ENCODE peak calls at places on chromosomes 1 and 21, in eight cellular contexts. One of them, this sample, is unnamed. For H3K9me3 and H3K27me3, the result is how much of the 10 kb centered on the place peaks cover.

GRCh38 chr1:11914035-11914434 is 12.2 kb downstream of the KIAA2013 start:
- DNase-seq in psoas muscle: no peak
- DNase-seq in PC-3: no peak
- DNase-seq in breast epithelium: no peak
- DNase-seq in pancreas: no peak
- DNase-seq in ovary: no peak
- DNase-seq in naive thymus-derived CD4-positive, alpha-beta T cell: no peak
- DNase-seq in PC-9: no peak
- DNase-seq in this sample: no peak

GRCh38 chr1:174322202-174322862 is 125.4 kb upstream of the GPR52 start:
- DNase-seq in psoas muscle: no peak
- DNase-seq in PC-3: no peak
- DNase-seq in breast epithelium: no peak
- DNase-seq in pancreas: no peak
- DNase-seq in ovary: no peak
- DNase-seq in naive thymus-derived CD4-positive, alpha-beta T cell: no peak
- DNase-seq in PC-9: no peak
- DNase-seq in this sample: no peak

GRCh38 chr1:206851611-206852010 is 13.8 kb upstream of the IL20 start:
- DNase-seq in psoas muscle: no peak
- DNase-seq in PC-3: no peak
- DNase-seq in breast epithelium: no peak
- DNase-seq in pancreas: no peak
- DNase-seq in ovary: no peak
- DNase-seq in naive thymus-derived CD4-positive, alpha-beta T cell: no peak
- DNase-seq in PC-9: no peak
- DNase-seq in this sample: no peak

GRCh38 chr21:28587748-28588147 is 404.9 kb downstream of the LTN1 start:
- DNase-seq in psoas muscle: no peak
- DNase-seq in PC-3: peak
- DNase-seq in breast epithelium: no peak
- DNase-seq in pancreas: no peak
- DNase-seq in ovary: no peak
- DNase-seq in naive thymus-derived CD4-positive, alpha-beta T cell: no peak
- DNase-seq in PC-9: no peak
- DNase-seq in this sample: no peak

GRCh38 chr1:212167098-212167497 is 118.1 kb upstream of the PPP2R5A start:
- DNase-seq in psoas muscle: peak
- DNase-seq in PC-3: no peak
- DNase-seq in breast epithelium: no peak
- DNase-seq in pancreas: no peak
- DNase-seq in ovary: no peak
- DNase-seq in naive thymus-derived CD4-positive, alpha-beta T cell: no peak
- DNase-seq in PC-9: no peak
- DNase-seq in this sample: no peak

GRCh38 chr1:216034506-216034905 is 388.7 kb downstream of the USH2A start:
- DNase-seq in psoas muscle: no peak
- DNase-seq in PC-3: peak
- DNase-seq in breast epithelium: no peak
- DNase-seq in pancreas: no peak
- DNase-seq in ovary: no peak
- DNase-seq in naive thymus-derived CD4-positive, alpha-beta T cell: no peak
- DNase-seq in PC-9: no peak
- DNase-seq in this sample: no peak

GRCh38 chr1:114756949-114757454 is 782 bp downstream of the CSDE1 start:
- DNase-seq in psoas muscle: peak
- DNase-seq in PC-3: peak
- DNase-seq in breast epithelium: no peak
- DNase-seq in pancreas: no peak
- DNase-seq in ovary: peak
- DNase-seq in naive thymus-derived CD4-positive, alpha-beta T cell: no peak
- DNase-seq in PC-9: peak
- DNase-seq in this sample: peak

GRCh38 chr1:175978476-175978875 is 228.6 kb downstream of the COP1 start:
- DNase-seq in psoas muscle: no peak
- DNase-seq in PC-3: no peak
- DNase-seq in breast epithelium: no peak
- DNase-seq in pancreas: no peak
- DNase-seq in ovary: no peak
- DNase-seq in naive thymus-derived CD4-positive, alpha-beta T cell: no peak
- DNase-seq in PC-9: no peak
- DNase-seq in this sample: no peak

GRCh38 chr21:36661511-36662309 is 37.2 kb upstream of the SIM2 start:
- DNase-seq in psoas muscle: peak
- DNase-seq in PC-3: peak
- DNase-seq in breast epithelium: no peak
- DNase-seq in pancreas: no peak
- DNase-seq in ovary: no peak
- DNase-seq in naive thymus-derived CD4-positive, alpha-beta T cell: no peak
- DNase-seq in PC-9: peak
- DNase-seq in this sample: no peak

GRCh38 chr1:152481869-152482664 is 28.5 kb upstream of the LCE5A start:
- DNase-seq in psoas muscle: no peak
- DNase-seq in PC-3: no peak
- DNase-seq in breast epithelium: no peak
- DNase-seq in pancreas: no peak
- DNase-seq in ovary: no peak
- DNase-seq in naive thymus-derived CD4-positive, alpha-beta T cell: no peak
- DNase-seq in PC-9: no peak
- DNase-seq in this sample: no peak
- H3K9me3 ChIP-seq in psoas muscle: under half
- H3K9me3 ChIP-seq in PC-3: under half
- H3K9me3 ChIP-seq in breast epithelium: under half
- H3K9me3 ChIP-seq in pancreas: under half
- H3K9me3 ChIP-seq in ovary: under half
- H3K9me3 ChIP-seq in naive thymus-derived CD4-positive, alpha-beta T cell: under half
- H3K9me3 ChIP-seq in PC-9: under half
- H3K9me3 ChIP-seq in this sample: under half

DNA sequence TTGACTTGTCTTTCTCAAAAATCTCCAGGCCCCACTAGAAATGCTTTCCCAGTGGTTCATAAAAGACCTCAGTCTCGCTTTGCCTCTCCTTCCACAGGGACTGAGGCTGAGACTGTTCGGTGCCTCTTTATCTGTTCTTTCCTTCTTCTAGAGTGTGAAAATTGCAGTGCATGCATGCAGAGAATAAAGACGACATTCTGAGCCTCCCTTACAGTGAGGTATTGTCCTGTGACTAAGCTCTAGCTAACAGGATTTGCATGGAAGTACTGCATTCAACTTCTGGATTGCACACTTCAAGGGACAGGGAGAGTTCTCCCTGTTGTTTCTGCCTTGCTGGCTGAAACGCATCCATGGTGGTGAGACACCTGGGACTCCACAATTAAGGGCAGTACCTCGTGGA is 69.1 kb downstream of the COLGALT2 start:
- DNase-seq in psoas muscle: no peak
- DNase-seq in PC-3: no peak
- DNase-seq in breast epithelium: no peak
- DNase-seq in pancreas: no peak
- DNase-seq in ovary: no peak
- DNase-seq in naive thymus-derived CD4-positive, alpha-beta T cell: no peak
- DNase-seq in PC-9: no peak
- DNase-seq in this sample: no peak
- H3K4me3 ChIP-seq in psoas muscle: no peak
- H3K4me3 ChIP-seq in PC-3: no peak
- H3K4me3 ChIP-seq in breast epithelium: no peak
- H3K4me3 ChIP-seq in pancreas: no peak
- H3K4me3 ChIP-seq in ovary: no peak
- H3K4me3 ChIP-seq in naive thymus-derived CD4-positive, alpha-beta T cell: no peak
- H3K4me3 ChIP-seq in PC-9: no peak
- H3K4me3 ChIP-seq in this sample: no peak

GRCh38 chr1:25621876-25622275 is 5.3 kb downstream of the MAN1C1 start:
- DNase-seq in psoas muscle: no peak
- DNase-seq in PC-3: no peak
- DNase-seq in breast epithelium: no peak
- DNase-seq in pancreas: no peak
- DNase-seq in ovary: no peak
- DNase-seq in naive thymus-derived CD4-positive, alpha-beta T cell: no peak
- DNase-seq in PC-9: no peak
- DNase-seq in this sample: no peak

GRCh38 chr1:25619101-25619890 is 2.7 kb downstream of the MAN1C1 start:
- DNase-seq in psoas muscle: peak
- DNase-seq in PC-3: peak
- DNase-seq in breast epithelium: no peak
- DNase-seq in pancreas: no peak
- DNase-seq in ovary: peak
- DNase-seq in naive thymus-derived CD4-positive, alpha-beta T cell: peak
- DNase-seq in PC-9: no peak
- DNase-seq in this sample: no peak

GRCh38 chr1:25620701-25621350 is 4.2 kb downstream of the MAN1C1 start:
- DNase-seq in psoas muscle: no peak
- DNase-seq in PC-3: no peak
- DNase-seq in breast epithelium: no peak
- DNase-seq in pancreas: no peak
- DNase-seq in ovary: no peak
- DNase-seq in naive thymus-derived CD4-positive, alpha-beta T cell: no peak
- DNase-seq in PC-9: no peak
- DNase-seq in this sample: no peak

GRCh38 chr1:25618433-25618808 is 1.8 kb downstream of the MAN1C1 start:
- DNase-seq in psoas muscle: no peak
- DNase-seq in PC-3: no peak
- DNase-seq in breast epithelium: no peak
- DNase-seq in pancreas: no peak
- DNase-seq in ovary: no peak
- DNase-seq in naive thymus-derived CD4-positive, alpha-beta T cell: no peak
- DNase-seq in PC-9: no peak
- DNase-seq in this sample: no peak

DNA sequence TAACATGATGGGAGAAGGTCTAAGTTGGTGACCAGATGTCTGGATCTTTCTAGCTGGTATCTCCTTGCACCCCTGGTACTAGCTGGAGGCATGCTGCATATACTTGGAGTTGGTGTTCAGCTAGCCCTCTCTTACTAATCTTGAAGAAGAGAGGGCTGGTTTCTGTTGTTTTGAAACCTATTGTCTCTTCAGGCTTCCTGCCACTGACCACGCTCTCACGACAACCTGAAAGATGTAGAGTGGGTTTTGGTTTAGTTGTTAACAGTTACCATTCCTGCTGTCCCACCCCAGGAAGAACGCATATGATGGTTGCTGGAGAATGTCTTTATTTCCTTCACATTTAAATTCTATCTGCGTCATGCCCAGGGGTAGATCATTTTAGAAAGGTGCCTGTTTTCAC is 3.6 kb downstream of the MAN1C1 start:
- DNase-seq in psoas muscle: no peak
- DNase-seq in PC-3: no peak
- DNase-seq in breast epithelium: no peak
- DNase-seq in pancreas: no peak
- DNase-seq in ovary: no peak
- DNase-seq in naive thymus-derived CD4-positive, alpha-beta T cell: no peak
- DNase-seq in PC-9: no peak
- DNase-seq in this sample: no peak
- H3K27me3 ChIP-seq in psoas muscle: under half
- H3K27me3 ChIP-seq in PC-3: under half
- H3K27me3 ChIP-seq in breast epithelium: under half
- H3K27me3 ChIP-seq in pancreas: under half
- H3K27me3 ChIP-seq in ovary: under half
- H3K27me3 ChIP-seq in naive thymus-derived CD4-positive, alpha-beta T cell: under half
- H3K27me3 ChIP-seq in PC-9: under half
- H3K27me3 ChIP-seq in this sample: under half

GRCh38 chr1:22699629-22700028 is 11.0 kb upstream of the EPHB2 start:
- DNase-seq in psoas muscle: no peak
- DNase-seq in PC-3: no peak
- DNase-seq in breast epithelium: no peak
- DNase-seq in pancreas: no peak
- DNase-seq in ovary: no peak
- DNase-seq in naive thymus-derived CD4-positive, alpha-beta T cell: no peak
- DNase-seq in PC-9: no peak
- DNase-seq in this sample: no peak
- H3K9me3 ChIP-seq in psoas muscle: under half
- H3K9me3 ChIP-seq in PC-3: under half
- H3K9me3 ChIP-seq in breast epithelium: under half
- H3K9me3 ChIP-seq in pancreas: under half
- H3K9me3 ChIP-seq in ovary: under half
- H3K9me3 ChIP-seq in naive thymus-derived CD4-positive, alpha-beta T cell: under half
- H3K9me3 ChIP-seq in PC-9: under half
- H3K9me3 ChIP-seq in this sample: under half

GRCh38 chr1:154430903-154431302 is 25.8 kb downstream of the IL6R start:
- DNase-seq in psoas muscle: no peak
- DNase-seq in PC-3: no peak
- DNase-seq in breast epithelium: no peak
- DNase-seq in pancreas: no peak
- DNase-seq in ovary: no peak
- DNase-seq in naive thymus-derived CD4-positive, alpha-beta T cell: no peak
- DNase-seq in PC-9: no peak
- DNase-seq in this sample: no peak
- H3K4me3 ChIP-seq in psoas muscle: no peak
- H3K4me3 ChIP-seq in PC-3: no peak
- H3K4me3 ChIP-seq in breast epithelium: no peak
- H3K4me3 ChIP-seq in pancreas: no peak
- H3K4me3 ChIP-seq in ovary: no peak
- H3K4me3 ChIP-seq in naive thymus-derived CD4-positive, alpha-beta T cell: no peak
- H3K4me3 ChIP-seq in PC-9: no peak
- H3K4me3 ChIP-seq in this sample: no peak

GRCh38 chr1:50416553-50417453 is 6.4 kb downstream of the DMRTA2 start:
- DNase-seq in psoas muscle: no peak
- DNase-seq in PC-3: no peak
- DNase-seq in breast epithelium: no peak
- DNase-seq in pancreas: no peak
- DNase-seq in ovary: no peak
- DNase-seq in naive thymus-derived CD4-positive, alpha-beta T cell: no peak
- DNase-seq in PC-9: no peak
- DNase-seq in this sample: no peak
- H3K27me3 ChIP-seq in psoas muscle: under half
- H3K27me3 ChIP-seq in PC-3: under half
- H3K27me3 ChIP-seq in breast epithelium: under half
- H3K27me3 ChIP-seq in pancreas: under half
- H3K27me3 ChIP-seq in ovary: under half
- H3K27me3 ChIP-seq in naive thymus-derived CD4-positive, alpha-beta T cell: under half
- H3K27me3 ChIP-seq in PC-9: under half
- H3K27me3 ChIP-seq in this sample: half or more

DNA sequence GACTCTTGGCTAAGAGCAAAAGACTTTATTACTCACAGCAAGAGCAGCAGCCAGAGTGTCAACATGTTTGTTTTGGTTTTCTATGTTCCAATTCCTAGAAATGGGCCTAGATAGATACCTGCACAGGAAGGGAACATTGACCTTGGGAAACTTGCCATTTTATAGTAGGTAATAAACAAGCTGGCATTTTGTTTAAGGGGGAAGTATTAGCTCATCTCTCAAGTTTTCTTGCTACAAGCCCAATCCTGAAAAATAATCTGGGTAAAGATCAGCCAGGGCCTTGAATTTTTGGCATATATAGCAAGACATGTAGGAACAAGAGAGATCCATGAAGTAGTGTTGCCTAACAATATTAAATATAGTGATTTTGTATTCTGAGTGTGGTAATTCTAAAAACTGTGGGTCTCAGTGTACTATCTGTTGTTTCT is 51.4 kb upstream of the RGL1 start:
- DNase-seq in psoas muscle: no peak
- DNase-seq in PC-3: no peak
- DNase-seq in breast epithelium: no peak
- DNase-seq in pancreas: no peak
- DNase-seq in ovary: no peak
- DNase-seq in naive thymus-derived CD4-positive, alpha-beta T cell: no peak
- DNase-seq in PC-9: no peak
- DNase-seq in this sample: no peak
- H3K9me3 ChIP-seq in psoas muscle: under half
- H3K9me3 ChIP-seq in PC-3: under half
- H3K9me3 ChIP-seq in breast epithelium: under half
- H3K9me3 ChIP-seq in pancreas: under half
- H3K9me3 ChIP-seq in ovary: under half
- H3K9me3 ChIP-seq in naive thymus-derived CD4-positive, alpha-beta T cell: under half
- H3K9me3 ChIP-seq in PC-9: under half
- H3K9me3 ChIP-seq in this sample: under half

This sample was measured in lower lobe of right lung.